ENCODE peak calls at places on chromosomes 12 and 14, in six cellular contexts. A is neural progenitor cell, V is GM23338, F is tibial nerve, S is IMR-90, Q is K562. Z is an unnamed sample.

GRCh38 chr14:55398679-55399078 is 13.0 kb downstream of the ATG14 start:
- DNase-seq in S (peak; percentile 99), V (no peak), F (no peak), Q (peak; percentile 52), A (no peak), Z (no peak)

GRCh38 chr12:114623737-114624136 is 60.2 kb downstream of the TBX3 start:
- DNase-seq in Q (no peak), A (no peak), V (no peak), S (no peak), F (no peak), Z (no peak)

GRCh38 chr14:103512701-103513611 is 9.7 kb downstream of the CKB start:
- DNase-seq in A (no peak), Q (no peak), S (peak; percentile 80), V (peak; percentile 45), F (no peak), Z (no peak)

GRCh38 chr12:20248646-20249045 is 119.7 kb upstream of the PDE3A start:
- DNase-seq in V (peak; percentile 21), Q (no peak), A (peak; percentile 17), F (no peak), S (no peak), Z (no peak)

GRCh38 chr14:61582815-61583214 is 112.5 kb upstream of the HIF1A start:
- DNase-seq in Q (no peak), S (no peak), A (no peak), F (no peak), V (no peak), Z (no peak)

GRCh38 chr12:49801141-49802063 is 26.8 kb downstream of the NCKAP5L start:
- DNase-seq in V (no peak), A (no peak), Q (no peak), F (no peak), S (no peak), Z (no peak)

GRCh38 chr12:132480620-132481132 is 9.3 kb upstream of the FBRSL1 start:
- DNase-seq in S (no peak), A (no peak), V (no peak), Q (no peak), F (no peak), Z (no peak)

GRCh38 chr12:54294152-54294913 is 6.5 kb downstream of the NFE2 start:
- DNase-seq in F (peak; percentile 29), Q (peak; percentile 93), S (no peak), V (peak; percentile 89), A (peak; percentile 63), Z (no peak)

GRCh38 chr12:57603758-57604453 is 718 bp upstream of the DTX3 start:
- DNase-seq in S (peak; percentile 39), Q (no peak), F (no peak), V (peak; percentile 75), A (no peak), Z (no peak)

GRCh38 chr12:22858849-22859569 is 234.0 kb downstream of the ETNK1 start:
- DNase-seq in S (peak; percentile 16), Q (no peak), F (no peak), V (no peak), A (no peak), Z (no peak)

GRCh38 chr12:89949457-89950195 is 241.0 kb upstream of the ATP2B1 start:
- DNase-seq in F (no peak), A (no peak), S (peak; percentile 64), V (peak; percentile 34), Q (peak; percentile 6), Z (no peak)
- TF ChIP-seq CTCF in F (no peak), A (peak; percentile 5), S (peak; percentile 5), V (no peak), Q (no peak), Z (no peak)

DNA sequence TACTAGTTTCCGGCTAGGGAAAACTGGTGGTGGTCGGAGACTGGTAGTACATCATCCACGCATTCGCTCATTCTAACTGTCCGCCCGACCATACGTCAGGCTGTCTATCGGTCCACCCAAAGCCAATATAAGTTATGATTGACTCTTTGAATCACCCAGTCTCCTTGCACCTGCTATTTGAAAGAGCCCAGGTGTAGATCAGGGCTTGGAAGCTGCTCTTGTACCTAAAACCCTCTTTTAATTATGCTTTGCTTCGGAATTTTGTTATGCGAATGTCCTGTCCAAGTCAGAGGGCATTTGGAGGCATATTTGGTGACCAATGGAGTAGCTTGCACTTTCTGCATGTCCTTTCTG is 5.7 kb upstream of the NKX2-1 start:
- DNase-seq in Q (no peak), V (no peak), A (no peak), S (no peak), F (no peak), Z (no peak)
- H3K27ac ChIP-seq in Q (no peak overlapping the region), V (no peak overlapping the region), A (no peak overlapping the region), S (no peak overlapping the region), F (no peak overlapping the region), Z (no peak overlapping the region)

DNA sequence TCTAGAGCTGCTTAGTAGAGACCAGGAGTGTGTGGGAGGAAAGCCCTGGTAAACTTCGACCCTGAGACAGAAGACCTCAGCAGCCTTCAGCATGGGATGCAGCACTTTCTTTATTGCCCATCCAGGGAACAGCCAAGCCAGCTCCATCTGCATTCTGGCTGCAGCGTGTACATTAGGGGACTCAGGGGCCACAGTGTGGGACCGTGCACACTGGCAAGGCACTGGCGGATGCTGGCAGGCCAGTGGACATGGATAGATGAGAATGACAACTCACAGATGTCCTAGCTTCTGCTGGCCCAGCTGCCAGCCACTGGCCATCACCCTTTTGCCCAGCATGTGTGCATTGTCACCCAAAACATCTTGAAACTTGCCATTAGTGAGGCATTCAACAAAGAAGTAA is 12.5 kb downstream of the PLD4 start:
- DNase-seq in S (no peak), A (no peak), Q (no peak), F (no peak), V (no peak), Z (no peak)
- TF ChIP-seq CTCF in S (no peak), A (no peak), Q (no peak), F (no peak), V (no peak), Z (no peak)

DNA sequence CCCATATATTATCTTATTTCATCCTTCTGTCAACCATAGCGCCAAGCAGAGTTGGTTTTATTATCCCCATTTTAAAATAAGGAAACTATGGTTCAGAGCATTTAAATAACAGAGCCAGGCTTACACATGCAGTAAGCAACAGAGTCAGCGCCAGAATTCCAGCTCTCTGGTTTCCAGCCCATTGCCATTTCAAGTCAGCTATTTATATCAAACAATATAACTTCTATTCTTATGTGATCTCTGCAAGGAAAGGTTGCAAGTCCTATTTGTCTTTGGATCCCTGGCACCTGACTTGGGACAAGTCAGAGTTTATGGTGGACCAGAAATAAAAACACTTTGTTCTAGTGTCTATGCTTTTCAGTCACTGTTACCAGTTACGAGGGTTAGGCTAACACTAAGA is 174.1 kb upstream of the EEA1 start:
- DNase-seq in V (no peak), Q (no peak), F (no peak), A (no peak), S (no peak), Z (no peak)
- H3K27ac ChIP-seq in V (no peak overlapping the region), Q (no peak overlapping the region), F (no peak overlapping the region), A (no peak overlapping the region), S (no peak overlapping the region), Z (no peak overlapping the region)

GRCh38 chr14:90373887-90374286 is 22.9 kb upstream of the CALM1 start:
- DNase-seq in S (peak; percentile 29), A (no peak), Q (no peak), V (no peak), F (no peak), Z (no peak)

GRCh38 chr14:90374813-90375212 is 22.0 kb upstream of the CALM1 start:
- DNase-seq in V (no peak), F (no peak), S (no peak), A (no peak), Q (no peak), Z (no peak)

GRCh38 chr14:90368946-90369721 is 27.7 kb upstream of the CALM1 start:
- DNase-seq in V (no peak), Q (no peak), F (no peak), A (no peak), S (peak; percentile 33), Z (no peak)
- TF ChIP-seq CTCF in V (no peak), Q (no peak), F (no peak), A (no peak), S (peak; percentile 16), Z (no peak)

Z was measured in right atrium auricular region.